ENCODE peak calls at places on chromosome 22, in seven cellular contexts. One of them, this sample, is unnamed.

GRCh38 chr22:32446321-32446720 is 17.9 kb downstream of the BPIFC start:
- DNase-seq in heart right ventricle: no peak
- DNase-seq in colonic mucosa: no peak
- DNase-seq in fibroblast of pulmonary artery: no peak
- DNase-seq in epithelial cell of esophagus: peak; percentile 36
- DNase-seq in body of pancreas: no peak
- DNase-seq in IMR-90: peak; percentile 4
- DNase-seq in this sample: peak; percentile 26

GRCh38 chr22:47612136-47612910 is 849.9 kb downstream of the TBC1D22A start:
- DNase-seq in colonic mucosa: no peak
- DNase-seq in epithelial cell of esophagus: no peak
- DNase-seq in body of pancreas: no peak
- DNase-seq in heart right ventricle: no peak
- DNase-seq in fibroblast of pulmonary artery: no peak
- DNase-seq in IMR-90: no peak
- DNase-seq in this sample: no peak

GRCh38 chr22:28063656-28064055 is 144.6 kb upstream of the PITPNB start:
- DNase-seq in body of pancreas: no peak
- DNase-seq in colonic mucosa: no peak
- DNase-seq in epithelial cell of esophagus: no peak
- DNase-seq in heart right ventricle: no peak
- DNase-seq in IMR-90: no peak
- DNase-seq in fibroblast of pulmonary artery: no peak
- DNase-seq in this sample: no peak

GRCh38 chr22:37804886-37805857 is 2.6 kb upstream of the GCAT start:
- DNase-seq in heart right ventricle: peak; percentile 93
- DNase-seq in body of pancreas: peak; percentile 90
- DNase-seq in colonic mucosa: peak; percentile 93
- DNase-seq in IMR-90: peak; percentile 70
- DNase-seq in epithelial cell of esophagus: peak; percentile 87
- DNase-seq in fibroblast of pulmonary artery: peak; percentile 86
- DNase-seq in this sample: peak; percentile 94

GRCh38 chr22:49417326-49417725 is 410.3 kb downstream of the BRD1 start:
- DNase-seq in fibroblast of pulmonary artery: no peak
- DNase-seq in IMR-90: no peak
- DNase-seq in body of pancreas: no peak
- DNase-seq in epithelial cell of esophagus: no peak
- DNase-seq in heart right ventricle: no peak
- DNase-seq in colonic mucosa: no peak
- DNase-seq in this sample: no peak

GRCh38 chr22:25747245-25747944 is 5.4 kb downstream of the MYO18B start:
- DNase-seq in body of pancreas: peak; percentile 44
- DNase-seq in fibroblast of pulmonary artery: peak; percentile 92
- DNase-seq in colonic mucosa: no peak
- DNase-seq in heart right ventricle: no peak
- DNase-seq in IMR-90: peak; percentile 88
- DNase-seq in epithelial cell of esophagus: peak; percentile 15
- DNase-seq in this sample: peak; percentile 97

GRCh38 chr22:30426395-30427353 is 1.1 kb downstream of the MTFP1 start:
- DNase-seq in body of pancreas: peak; percentile 93
- DNase-seq in epithelial cell of esophagus: peak; percentile 90
- DNase-seq in IMR-90: peak; percentile 59
- DNase-seq in colonic mucosa: peak; percentile 95
- DNase-seq in heart right ventricle: peak; percentile 75
- DNase-seq in fibroblast of pulmonary artery: peak; percentile 81
- DNase-seq in this sample: peak; percentile 89

GRCh38 chr22:33789690-33790253 is 130.5 kb downstream of the LARGE1 start:
- DNase-seq in fibroblast of pulmonary artery: no peak
- DNase-seq in epithelial cell of esophagus: no peak
- DNase-seq in body of pancreas: no peak
- DNase-seq in IMR-90: no peak
- DNase-seq in heart right ventricle: no peak
- DNase-seq in colonic mucosa: no peak
- DNase-seq in this sample: no peak

GRCh38 chr22:46985507-46985882 is 223.0 kb downstream of the TBC1D22A start:
- DNase-seq in epithelial cell of esophagus: no peak
- DNase-seq in heart right ventricle: no peak
- DNase-seq in IMR-90: no peak
- DNase-seq in colonic mucosa: no peak
- DNase-seq in fibroblast of pulmonary artery: peak; percentile 16
- DNase-seq in body of pancreas: no peak
- DNase-seq in this sample: no peak

GRCh38 chr22:30872282-30873041 is 96.1 kb downstream of the MORC2 start:
- DNase-seq in IMR-90: no peak
- DNase-seq in epithelial cell of esophagus: no peak
- DNase-seq in body of pancreas: peak; percentile 3
- DNase-seq in heart right ventricle: peak; percentile 1
- DNase-seq in fibroblast of pulmonary artery: no peak
- DNase-seq in colonic mucosa: no peak
- DNase-seq in this sample: no peak

GRCh38 chr22:46674367-46674781 is 54.2 kb downstream of the GRAMD4 start:
- DNase-seq in body of pancreas: peak; percentile 32
- DNase-seq in fibroblast of pulmonary artery: no peak
- DNase-seq in heart right ventricle: peak; percentile 66
- DNase-seq in epithelial cell of esophagus: no peak
- DNase-seq in IMR-90: no peak
- DNase-seq in colonic mucosa: no peak
- DNase-seq in this sample: no peak

GRCh38 chr22:20956258-20957117 is 10.6 kb upstream of the AIFM3 start:
- DNase-seq in heart right ventricle: no peak
- DNase-seq in epithelial cell of esophagus: peak; percentile 86
- DNase-seq in fibroblast of pulmonary artery: peak; percentile 22
- DNase-seq in IMR-90: peak; percentile 25
- DNase-seq in body of pancreas: peak; percentile 35
- DNase-seq in colonic mucosa: peak; percentile 89
- DNase-seq in this sample: peak; percentile 36

GRCh38 chr22:28710112-28710888 is 30.7 kb upstream of the TTC28 start:
- DNase-seq in epithelial cell of esophagus: peak; percentile 78
- DNase-seq in colonic mucosa: no peak
- DNase-seq in fibroblast of pulmonary artery: peak; percentile 86
- DNase-seq in IMR-90: peak; percentile 93
- DNase-seq in body of pancreas: no peak
- DNase-seq in heart right ventricle: no peak
- DNase-seq in this sample: peak; percentile 81

GRCh38 chr22:33129621-33130020 is 71.4 kb upstream of the SYN3 start:
- DNase-seq in body of pancreas: no peak
- DNase-seq in IMR-90: no peak
- DNase-seq in colonic mucosa: no peak
- DNase-seq in fibroblast of pulmonary artery: no peak
- DNase-seq in heart right ventricle: no peak
- DNase-seq in epithelial cell of esophagus: no peak
- DNase-seq in this sample: no peak

GRCh38 chr22:46749682-46750529 is 11.9 kb upstream of the CERK start:
- DNase-seq in body of pancreas: no peak
- DNase-seq in epithelial cell of esophagus: no peak
- DNase-seq in IMR-90: no peak
- DNase-seq in colonic mucosa: no peak
- DNase-seq in heart right ventricle: no peak
- DNase-seq in fibroblast of pulmonary artery: no peak
- DNase-seq in this sample: no peak

DNA sequence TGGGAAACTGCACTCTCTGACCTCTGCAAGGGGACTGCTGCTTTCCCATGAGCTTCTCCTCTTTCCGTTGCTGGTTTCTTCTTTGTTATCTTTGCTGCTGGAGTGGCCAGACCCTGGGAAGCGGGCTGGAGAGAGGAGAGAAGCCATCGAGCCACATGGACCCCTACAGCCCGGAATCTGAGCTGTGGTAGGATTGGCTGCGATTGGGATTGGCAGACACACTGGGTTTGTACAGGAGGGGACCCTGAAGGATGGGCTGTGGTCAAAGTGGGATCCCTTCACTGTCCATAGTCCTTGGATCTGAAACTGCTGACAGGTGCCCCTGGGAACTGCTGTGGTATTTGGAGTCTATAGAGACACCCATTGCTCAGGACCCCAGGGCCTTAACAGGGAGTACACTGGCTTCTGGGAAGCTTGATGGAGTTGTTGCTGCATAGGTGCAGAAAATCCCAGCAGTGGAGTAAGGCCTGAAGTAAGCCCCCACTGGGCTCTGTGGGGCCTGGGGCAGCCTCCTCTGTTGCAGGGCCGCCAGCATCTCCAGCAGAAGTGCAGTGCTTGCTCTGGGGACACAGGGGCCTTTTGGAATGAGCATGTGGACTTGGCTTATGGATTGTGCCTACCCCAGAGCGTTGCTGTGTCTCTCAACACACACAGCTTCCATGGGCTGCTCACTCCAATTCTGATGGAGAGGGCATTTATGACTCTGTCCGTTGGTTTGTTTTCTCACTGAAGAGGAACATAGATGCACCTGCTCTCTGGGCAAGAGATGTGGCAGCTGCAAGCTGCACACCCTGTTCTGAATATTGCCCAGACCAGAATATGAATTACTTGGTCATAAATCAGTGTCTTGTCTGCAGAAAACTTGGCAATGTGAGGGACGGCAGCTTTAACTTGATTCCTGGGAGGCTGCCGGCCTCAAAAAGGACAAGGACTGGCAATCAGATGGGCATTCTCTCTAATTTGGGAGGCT is 32.0 kb downstream of the BCR start:
- DNase-seq in heart right ventricle: no peak
- DNase-seq in body of pancreas: no peak
- DNase-seq in fibroblast of pulmonary artery: no peak
- DNase-seq in epithelial cell of esophagus: no peak
- DNase-seq in colonic mucosa: no peak
- DNase-seq in IMR-90: no peak
- DNase-seq in this sample: no peak
- H3K4me3 ChIP-seq in heart right ventricle: no peak overlapping the region
- H3K4me3 ChIP-seq in body of pancreas: no peak overlapping the region
- H3K4me3 ChIP-seq in fibroblast of pulmonary artery: no peak overlapping the region
- H3K4me3 ChIP-seq in epithelial cell of esophagus: no peak overlapping the region
- H3K4me3 ChIP-seq in colonic mucosa: no peak overlapping the region
- H3K4me3 ChIP-seq in IMR-90: no peak overlapping the region
- H3K4me3 ChIP-seq in this sample: no peak overlapping the region

DNA sequence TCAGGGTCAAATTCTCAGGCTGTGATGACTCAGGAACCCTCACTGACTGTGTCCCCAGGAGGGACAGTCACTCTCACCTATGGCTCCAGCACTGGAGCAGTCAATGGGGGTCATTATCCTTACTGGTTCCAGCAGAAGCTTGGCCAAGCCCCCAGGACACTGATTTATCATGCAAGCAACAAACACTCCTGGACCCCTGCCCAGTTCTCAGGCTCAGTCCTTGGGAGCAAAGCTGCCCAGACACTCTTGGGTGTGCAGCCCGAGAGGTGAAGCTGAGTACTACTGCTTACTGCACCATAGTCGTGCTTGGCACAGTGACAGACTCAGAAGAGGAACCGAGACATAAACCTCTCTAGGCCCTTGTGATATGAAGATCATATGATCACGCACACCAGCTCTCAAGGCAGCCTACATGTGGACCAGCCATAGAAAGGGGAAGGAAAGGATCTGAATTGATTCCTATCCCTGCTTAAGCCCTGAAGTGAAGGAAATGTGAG is 58.2 kb downstream of the ZNF280B start:
- DNase-seq in fibroblast of pulmonary artery: no peak
- DNase-seq in body of pancreas: peak; percentile 20
- DNase-seq in heart right ventricle: no peak
- DNase-seq in epithelial cell of esophagus: no peak
- DNase-seq in colonic mucosa: peak; percentile 20
- DNase-seq in IMR-90: no peak
- DNase-seq in this sample: no peak
- TF ChIP-seq CTCF in fibroblast of pulmonary artery: no peak
- TF ChIP-seq CTCF in body of pancreas: no peak
- TF ChIP-seq CTCF in heart right ventricle: no peak
- TF ChIP-seq CTCF in epithelial cell of esophagus: no peak
- TF ChIP-seq CTCF in colonic mucosa: no peak
- TF ChIP-seq CTCF in IMR-90: no peak
- TF ChIP-seq CTCF in this sample: no peak

DNA sequence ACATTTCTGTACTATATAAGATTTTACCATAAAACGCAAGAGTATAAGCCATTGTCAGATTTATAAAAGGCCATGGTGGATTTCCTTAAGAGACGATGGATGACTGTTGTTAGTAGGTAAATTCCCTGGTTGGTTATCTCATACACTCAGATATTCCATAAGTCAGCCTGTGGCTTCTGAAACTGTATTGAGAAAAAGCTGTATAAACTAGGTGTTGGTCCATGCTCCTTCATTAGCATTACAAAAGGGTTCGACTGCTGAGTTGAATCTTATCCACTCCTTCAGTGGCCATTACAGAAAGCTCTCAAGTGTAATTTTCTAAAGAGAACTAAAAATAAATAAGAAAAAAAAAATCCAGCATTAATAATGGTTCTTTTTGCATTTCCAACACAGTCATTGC is 5.3 kb downstream of the GRAP2 start:
- DNase-seq in fibroblast of pulmonary artery: no peak
- DNase-seq in body of pancreas: no peak
- DNase-seq in epithelial cell of esophagus: no peak
- DNase-seq in heart right ventricle: no peak
- DNase-seq in IMR-90: no peak
- DNase-seq in colonic mucosa: no peak
- DNase-seq in this sample: no peak
- H3K4me3 ChIP-seq in fibroblast of pulmonary artery: no peak overlapping the region
- H3K4me3 ChIP-seq in body of pancreas: no peak overlapping the region
- H3K4me3 ChIP-seq in epithelial cell of esophagus: no peak overlapping the region
- H3K4me3 ChIP-seq in heart right ventricle: no peak overlapping the region
- H3K4me3 ChIP-seq in IMR-90: no peak overlapping the region
- H3K4me3 ChIP-seq in colonic mucosa: no peak overlapping the region
- H3K4me3 ChIP-seq in this sample: no peak overlapping the region

GRCh38 chr22:35397095-35397904 is 2.6 kb upstream of the MCM5 start:
- DNase-seq in heart right ventricle: no peak
- DNase-seq in colonic mucosa: no peak
- DNase-seq in body of pancreas: peak; percentile 61
- DNase-seq in epithelial cell of esophagus: no peak
- DNase-seq in fibroblast of pulmonary artery: peak; percentile 45
- DNase-seq in IMR-90: peak; percentile 29
- DNase-seq in this sample: no peak

GRCh38 chr22:35399678-35400334 is at the start of gene MCM5:
- DNase-seq in heart right ventricle: peak; percentile 96
- DNase-seq in epithelial cell of esophagus: peak; percentile 98
- DNase-seq in body of pancreas: peak; percentile 97
- DNase-seq in IMR-90: peak; percentile 96
- DNase-seq in fibroblast of pulmonary artery: peak; percentile 97
- DNase-seq in colonic mucosa: peak; percentile 98
- DNase-seq in this sample: peak; percentile 97

GRCh38 chr22:35398574-35398973 is 1.4 kb upstream of the MCM5 start:
- DNase-seq in body of pancreas: no peak
- DNase-seq in fibroblast of pulmonary artery: no peak
- DNase-seq in IMR-90: no peak
- DNase-seq in epithelial cell of esophagus: no peak
- DNase-seq in heart right ventricle: no peak
- DNase-seq in colonic mucosa: no peak
- DNase-seq in this sample: no peak

GRCh38 chr22:35400335-35400680 is 368 bp downstream of the MCM5 start:
- DNase-seq in epithelial cell of esophagus: peak; percentile 9
- DNase-seq in colonic mucosa: no peak
- DNase-seq in body of pancreas: no peak
- DNase-seq in heart right ventricle: no peak
- DNase-seq in fibroblast of pulmonary artery: no peak
- DNase-seq in IMR-90: no peak
- DNase-seq in this sample: no peak

DNA sequence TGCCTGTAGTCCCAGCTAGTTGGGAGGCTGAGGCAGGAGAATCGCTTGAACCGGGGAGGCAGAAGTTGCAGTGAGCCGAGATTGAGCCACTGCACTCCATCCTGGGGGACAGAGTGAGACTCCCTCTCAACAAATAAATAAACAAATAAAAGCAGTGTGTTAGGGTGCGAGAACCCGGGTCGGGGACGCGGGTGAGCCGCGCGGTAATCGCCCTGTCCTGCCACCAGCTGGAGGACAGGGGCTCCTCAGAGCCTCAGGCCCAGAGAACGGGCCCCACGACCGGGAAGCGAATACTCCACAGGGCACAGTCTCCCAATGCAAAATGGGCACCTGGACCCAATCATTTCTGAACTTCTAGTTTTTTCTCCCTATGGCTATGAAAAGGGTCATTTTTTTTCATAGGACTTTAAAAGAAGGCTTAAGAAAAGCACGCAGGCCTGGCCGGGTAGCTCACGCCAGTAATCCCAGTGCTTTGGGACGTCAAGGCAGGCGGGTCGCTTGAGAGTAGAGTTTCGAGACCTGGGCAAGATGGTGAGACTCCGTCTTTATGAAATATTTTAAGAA is 744 bp upstream of the MCM5 start:
- DNase-seq in heart right ventricle: no peak
- DNase-seq in colonic mucosa: no peak
- DNase-seq in epithelial cell of esophagus: no peak
- DNase-seq in body of pancreas: no peak
- DNase-seq in IMR-90: no peak
- DNase-seq in fibroblast of pulmonary artery: no peak
- DNase-seq in this sample: no peak
- TF ChIP-seq CTCF in heart right ventricle: no peak
- TF ChIP-seq CTCF in colonic mucosa: no peak
- TF ChIP-seq CTCF in epithelial cell of esophagus: no peak
- TF ChIP-seq CTCF in body of pancreas: no peak
- TF ChIP-seq CTCF in IMR-90: no peak
- TF ChIP-seq CTCF in fibroblast of pulmonary artery: no peak
- TF ChIP-seq CTCF in this sample: no peak